ENCODE peak calls at places on chromosomes 2 and 18, in ten cellular contexts. One of them, this sample, is unnamed. For H3K36me3, the result is how much of the 10 kb centered on the place peaks cover.

GRCh38 chr18:23718243-23718720 is 29.0 kb downstream of the LAMA3 start:
- DNase-seq in CD8-positive, alpha-beta T cell: no peak
- DNase-seq in Peyer's patch: no peak
- DNase-seq in suprapubic skin: no peak
- DNase-seq in lung: no peak
- DNase-seq in ovary: no peak
- DNase-seq in lower lobe of right lung: no peak
- DNase-seq in upper lobe of right lung: no peak
- DNase-seq in heart right ventricle: no peak
- DNase-seq in kidney epithelial cell: no peak
- DNase-seq in this sample: no peak

GRCh38 chr2:19373352-19373751 is 14.9 kb upstream of the OSR1 start:
- DNase-seq in ovary: no peak
- DNase-seq in kidney epithelial cell: no peak
- DNase-seq in heart right ventricle: no peak
- DNase-seq in Peyer's patch: no peak
- DNase-seq in lower lobe of right lung: no peak
- DNase-seq in lung: no peak
- DNase-seq in CD8-positive, alpha-beta T cell: no peak
- DNase-seq in upper lobe of right lung: no peak
- DNase-seq in suprapubic skin: no peak
- DNase-seq in this sample: no peak

GRCh38 chr18:7584646-7585271 is 17.6 kb downstream of the PTPRM start:
- DNase-seq in lower lobe of right lung: no peak
- DNase-seq in upper lobe of right lung: no peak
- DNase-seq in kidney epithelial cell: no peak
- DNase-seq in heart right ventricle: no peak
- DNase-seq in suprapubic skin: no peak
- DNase-seq in lung: no peak
- DNase-seq in ovary: peak
- DNase-seq in CD8-positive, alpha-beta T cell: no peak
- DNase-seq in Peyer's patch: no peak
- DNase-seq in this sample: no peak

GRCh38 chr2:67938053-67938452 is 124.8 kb downstream of the C1D start:
- DNase-seq in lung: no peak
- DNase-seq in CD8-positive, alpha-beta T cell: no peak
- DNase-seq in ovary: no peak
- DNase-seq in kidney epithelial cell: no peak
- DNase-seq in upper lobe of right lung: no peak
- DNase-seq in Peyer's patch: no peak
- DNase-seq in suprapubic skin: no peak
- DNase-seq in heart right ventricle: no peak
- DNase-seq in lower lobe of right lung: no peak
- DNase-seq in this sample: no peak

GRCh38 chr2:888211-888801 is 62.3 kb upstream of the SNTG2 start:
- DNase-seq in ovary: no peak
- DNase-seq in lower lobe of right lung: no peak
- DNase-seq in suprapubic skin: peak
- DNase-seq in upper lobe of right lung: peak
- DNase-seq in Peyer's patch: no peak
- DNase-seq in kidney epithelial cell: no peak
- DNase-seq in lung: peak
- DNase-seq in CD8-positive, alpha-beta T cell: no peak
- DNase-seq in heart right ventricle: no peak
- DNase-seq in this sample: peak

GRCh38 chr2:57962861-57963260 is 83.7 kb upstream of the VRK2 start:
- DNase-seq in kidney epithelial cell: no peak
- DNase-seq in lung: no peak
- DNase-seq in upper lobe of right lung: no peak
- DNase-seq in suprapubic skin: no peak
- DNase-seq in heart right ventricle: no peak
- DNase-seq in ovary: no peak
- DNase-seq in lower lobe of right lung: no peak
- DNase-seq in Peyer's patch: no peak
- DNase-seq in CD8-positive, alpha-beta T cell: no peak
- DNase-seq in this sample: no peak

GRCh38 chr2:233693963-233694362 is 1.3 kb downstream of the UGT1A6 start:
- DNase-seq in ovary: no peak
- DNase-seq in kidney epithelial cell: no peak
- DNase-seq in suprapubic skin: no peak
- DNase-seq in lower lobe of right lung: no peak
- DNase-seq in lung: no peak
- DNase-seq in Peyer's patch: no peak
- DNase-seq in upper lobe of right lung: no peak
- DNase-seq in CD8-positive, alpha-beta T cell: no peak
- DNase-seq in heart right ventricle: no peak
- DNase-seq in this sample: no peak

GRCh38 chr2:106560773-106561172 is 73.6 kb downstream of the CD8B2 start:
- DNase-seq in upper lobe of right lung: no peak
- DNase-seq in suprapubic skin: no peak
- DNase-seq in ovary: no peak
- DNase-seq in heart right ventricle: no peak
- DNase-seq in lower lobe of right lung: no peak
- DNase-seq in lung: no peak
- DNase-seq in CD8-positive, alpha-beta T cell: no peak
- DNase-seq in Peyer's patch: no peak
- DNase-seq in kidney epithelial cell: no peak
- DNase-seq in this sample: no peak

GRCh38 chr2:241676665-241677064 is 9.9 kb downstream of the DTYMK start:
- DNase-seq in CD8-positive, alpha-beta T cell: no peak
- DNase-seq in kidney epithelial cell: no peak
- DNase-seq in heart right ventricle: no peak
- DNase-seq in lower lobe of right lung: no peak
- DNase-seq in ovary: no peak
- DNase-seq in suprapubic skin: no peak
- DNase-seq in lung: no peak
- DNase-seq in upper lobe of right lung: no peak
- DNase-seq in Peyer's patch: no peak
- DNase-seq in this sample: no peak

GRCh38 chr2:230824406-230824978 is 40.2 kb upstream of the ITM2C start:
- DNase-seq in CD8-positive, alpha-beta T cell: peak
- DNase-seq in kidney epithelial cell: peak
- DNase-seq in suprapubic skin: no peak
- DNase-seq in ovary: peak
- DNase-seq in upper lobe of right lung: no peak
- DNase-seq in lower lobe of right lung: no peak
- DNase-seq in Peyer's patch: peak
- DNase-seq in heart right ventricle: no peak
- DNase-seq in lung: peak
- DNase-seq in this sample: peak

GRCh38 chr18:11695736-11696135 is 6.7 kb downstream of the GNAL start:
- DNase-seq in Peyer's patch: no peak
- DNase-seq in lung: no peak
- DNase-seq in CD8-positive, alpha-beta T cell: no peak
- DNase-seq in heart right ventricle: no peak
- DNase-seq in lower lobe of right lung: no peak
- DNase-seq in kidney epithelial cell: no peak
- DNase-seq in suprapubic skin: no peak
- DNase-seq in ovary: no peak
- DNase-seq in upper lobe of right lung: no peak
- DNase-seq in this sample: no peak

GRCh38 chr2:182435754-182436153 is 8.9 kb upstream of the PDE1A start:
- DNase-seq in Peyer's patch: no peak
- DNase-seq in kidney epithelial cell: no peak
- DNase-seq in CD8-positive, alpha-beta T cell: no peak
- DNase-seq in upper lobe of right lung: no peak
- DNase-seq in suprapubic skin: no peak
- DNase-seq in lower lobe of right lung: no peak
- DNase-seq in heart right ventricle: no peak
- DNase-seq in lung: no peak
- DNase-seq in ovary: no peak
- DNase-seq in this sample: no peak

GRCh38 chr2:230347659-230348305 is 20.8 kb downstream of the SP140L start:
- DNase-seq in kidney epithelial cell: no peak
- DNase-seq in Peyer's patch: no peak
- DNase-seq in heart right ventricle: no peak
- DNase-seq in suprapubic skin: no peak
- DNase-seq in CD8-positive, alpha-beta T cell: no peak
- DNase-seq in lung: no peak
- DNase-seq in upper lobe of right lung: no peak
- DNase-seq in lower lobe of right lung: no peak
- DNase-seq in ovary: no peak
- DNase-seq in this sample: no peak

GRCh38 chr2:65343381-65343780 is 89.0 kb downstream of the SPRED2 start:
- DNase-seq in Peyer's patch: no peak
- DNase-seq in CD8-positive, alpha-beta T cell: no peak
- DNase-seq in heart right ventricle: no peak
- DNase-seq in lower lobe of right lung: no peak
- DNase-seq in ovary: no peak
- DNase-seq in lung: no peak
- DNase-seq in suprapubic skin: no peak
- DNase-seq in kidney epithelial cell: no peak
- DNase-seq in upper lobe of right lung: no peak
- DNase-seq in this sample: no peak

DNA sequence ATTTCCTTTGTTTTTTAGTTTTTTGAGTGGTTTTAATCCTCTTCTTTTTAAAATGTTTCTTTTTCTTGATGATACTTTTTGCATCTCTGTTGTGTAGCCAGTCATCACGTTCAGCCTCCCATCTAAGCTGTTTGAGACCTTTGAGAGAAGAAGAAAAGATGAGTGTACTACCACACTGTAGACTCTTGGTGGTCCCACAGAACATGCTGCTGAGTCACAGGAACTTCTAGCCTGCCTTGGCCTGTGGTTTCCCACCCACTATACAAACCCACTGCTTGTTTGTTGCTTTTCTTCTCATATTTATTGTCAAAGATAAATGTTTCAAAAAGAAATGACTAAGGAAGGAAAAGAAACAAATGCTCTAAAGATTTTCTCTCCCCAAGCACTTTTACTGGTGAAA is 5.5 kb downstream of the CEBPZOS start:
- DNase-seq in kidney epithelial cell: no peak
- DNase-seq in CD8-positive, alpha-beta T cell: no peak
- DNase-seq in lower lobe of right lung: no peak
- DNase-seq in ovary: no peak
- DNase-seq in suprapubic skin: no peak
- DNase-seq in heart right ventricle: no peak
- DNase-seq in lung: no peak
- DNase-seq in Peyer's patch: no peak
- DNase-seq in upper lobe of right lung: no peak
- DNase-seq in this sample: no peak
- H3K36me3 ChIP-seq in kidney epithelial cell: under half
- H3K36me3 ChIP-seq in CD8-positive, alpha-beta T cell: under half
- H3K36me3 ChIP-seq in lower lobe of right lung: half or more
- H3K36me3 ChIP-seq in ovary: under half
- H3K36me3 ChIP-seq in suprapubic skin: half or more
- H3K36me3 ChIP-seq in heart right ventricle: half or more
- H3K36me3 ChIP-seq in lung: under half
- H3K36me3 ChIP-seq in Peyer's patch: under half
- H3K36me3 ChIP-seq in upper lobe of right lung: half or more
- H3K36me3 ChIP-seq in this sample: under half

GRCh38 chr18:9561774-9562173 is 52.6 kb downstream of the PPP4R1 start:
- DNase-seq in heart right ventricle: no peak
- DNase-seq in lung: no peak
- DNase-seq in CD8-positive, alpha-beta T cell: no peak
- DNase-seq in kidney epithelial cell: no peak
- DNase-seq in suprapubic skin: no peak
- DNase-seq in upper lobe of right lung: no peak
- DNase-seq in Peyer's patch: no peak
- DNase-seq in ovary: no peak
- DNase-seq in lower lobe of right lung: no peak
- DNase-seq in this sample: no peak

GRCh38 chr18:9552616-9553015 is 61.7 kb downstream of the PPP4R1 start:
- DNase-seq in ovary: no peak
- DNase-seq in suprapubic skin: no peak
- DNase-seq in lung: no peak
- DNase-seq in lower lobe of right lung: no peak
- DNase-seq in CD8-positive, alpha-beta T cell: no peak
- DNase-seq in upper lobe of right lung: no peak
- DNase-seq in heart right ventricle: no peak
- DNase-seq in Peyer's patch: no peak
- DNase-seq in kidney epithelial cell: no peak
- DNase-seq in this sample: no peak

GRCh38 chr18:9558397-9559064 is 55.8 kb downstream of the PPP4R1 start:
- DNase-seq in kidney epithelial cell: no peak
- DNase-seq in CD8-positive, alpha-beta T cell: no peak
- DNase-seq in lung: no peak
- DNase-seq in heart right ventricle: no peak
- DNase-seq in ovary: no peak
- DNase-seq in suprapubic skin: no peak
- DNase-seq in upper lobe of right lung: no peak
- DNase-seq in Peyer's patch: no peak
- DNase-seq in lower lobe of right lung: no peak
- DNase-seq in this sample: no peak

GRCh38 chr18:9559253-9559652 is 55.1 kb downstream of the PPP4R1 start:
- DNase-seq in ovary: no peak
- DNase-seq in lung: no peak
- DNase-seq in lower lobe of right lung: no peak
- DNase-seq in upper lobe of right lung: no peak
- DNase-seq in kidney epithelial cell: no peak
- DNase-seq in CD8-positive, alpha-beta T cell: no peak
- DNase-seq in Peyer's patch: no peak
- DNase-seq in suprapubic skin: no peak
- DNase-seq in heart right ventricle: no peak
- DNase-seq in this sample: no peak

GRCh38 chr18:9557250-9557943 is 57.0 kb downstream of the PPP4R1 start:
- DNase-seq in upper lobe of right lung: no peak
- DNase-seq in Peyer's patch: no peak
- DNase-seq in suprapubic skin: no peak
- DNase-seq in lung: no peak
- DNase-seq in CD8-positive, alpha-beta T cell: no peak
- DNase-seq in kidney epithelial cell: no peak
- DNase-seq in ovary: no peak
- DNase-seq in lower lobe of right lung: no peak
- DNase-seq in heart right ventricle: no peak
- DNase-seq in this sample: no peak
- H3K36me3 ChIP-seq in upper lobe of right lung: half or more
- H3K36me3 ChIP-seq in Peyer's patch: under half
- H3K36me3 ChIP-seq in suprapubic skin: half or more
- H3K36me3 ChIP-seq in lung: under half
- H3K36me3 ChIP-seq in CD8-positive, alpha-beta T cell: under half
- H3K36me3 ChIP-seq in kidney epithelial cell: under half
- H3K36me3 ChIP-seq in ovary: under half
- H3K36me3 ChIP-seq in lower lobe of right lung: half or more
- H3K36me3 ChIP-seq in heart right ventricle: half or more
- H3K36me3 ChIP-seq in this sample: half or more

GRCh38 chr2:10654069-10654468 is 35.7 kb downstream of the NOL10 start:
- DNase-seq in lung: peak
- DNase-seq in suprapubic skin: no peak
- DNase-seq in CD8-positive, alpha-beta T cell: no peak
- DNase-seq in ovary: no peak
- DNase-seq in upper lobe of right lung: no peak
- DNase-seq in Peyer's patch: no peak
- DNase-seq in lower lobe of right lung: no peak
- DNase-seq in kidney epithelial cell: peak
- DNase-seq in heart right ventricle: no peak
- DNase-seq in this sample: no peak
- H3K36me3 ChIP-seq in lung: under half
- H3K36me3 ChIP-seq in suprapubic skin: half or more
- H3K36me3 ChIP-seq in CD8-positive, alpha-beta T cell: under half
- H3K36me3 ChIP-seq in ovary: under half
- H3K36me3 ChIP-seq in upper lobe of right lung: half or more
- H3K36me3 ChIP-seq in Peyer's patch: under half
- H3K36me3 ChIP-seq in lower lobe of right lung: half or more
- H3K36me3 ChIP-seq in kidney epithelial cell: under half
- H3K36me3 ChIP-seq in heart right ventricle: half or more
- H3K36me3 ChIP-seq in this sample: under half

DNA sequence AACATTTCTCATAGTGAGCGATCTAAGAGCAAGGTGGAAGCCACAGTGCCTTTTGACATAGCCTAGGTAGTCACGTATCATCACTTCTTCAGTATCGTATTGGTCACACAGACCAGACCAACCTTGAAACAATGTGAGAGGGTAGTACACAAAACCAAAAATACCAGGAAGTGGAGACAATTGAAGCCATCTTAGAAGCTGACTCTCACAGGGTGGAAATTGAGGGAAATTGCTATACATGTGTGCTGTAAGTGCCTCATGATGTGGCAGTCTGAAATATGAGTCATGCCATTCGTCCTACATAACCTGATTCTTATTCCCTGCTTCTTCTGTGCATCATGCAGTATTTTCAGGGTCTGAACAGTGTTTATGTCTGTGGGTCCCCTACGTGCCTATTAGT is 62.3 kb upstream of the STON1 start:
- DNase-seq in ovary: no peak
- DNase-seq in CD8-positive, alpha-beta T cell: no peak
- DNase-seq in kidney epithelial cell: no peak
- DNase-seq in lung: no peak
- DNase-seq in suprapubic skin: no peak
- DNase-seq in upper lobe of right lung: no peak
- DNase-seq in lower lobe of right lung: no peak
- DNase-seq in heart right ventricle: no peak
- DNase-seq in Peyer's patch: no peak
- DNase-seq in this sample: no peak
- H3K36me3 ChIP-seq in ovary: under half
- H3K36me3 ChIP-seq in CD8-positive, alpha-beta T cell: under half
- H3K36me3 ChIP-seq in kidney epithelial cell: under half
- H3K36me3 ChIP-seq in lung: under half
- H3K36me3 ChIP-seq in suprapubic skin: half or more
- H3K36me3 ChIP-seq in upper lobe of right lung: half or more
- H3K36me3 ChIP-seq in lower lobe of right lung: half or more
- H3K36me3 ChIP-seq in heart right ventricle: half or more
- H3K36me3 ChIP-seq in Peyer's patch: under half
- H3K36me3 ChIP-seq in this sample: half or more

This sample was measured in adrenal gland.